ENCODE peak calls at places on chromosomes 11 and 22, in six cellular contexts. D is CD4-positive, alpha-beta memory T cell; Y is cardiac fibroblast; E is stimulated activated CD4-positive, alpha-beta T cell treated with anti-CD3 and anti-CD28 coated beads, Interleukin-2, amount 100 ng/mL, for 24 hours; T is GM23338; I is glomerular endothelial cell. O is an unnamed sample.

GRCh38 chr11:129234978-129235377 is 42.9 kb upstream of the ARHGAP32 start:
- DNase-seq in T (no peak), E (no peak), Y (no peak), I (no peak), D (no peak), O (no peak)

GRCh38 chr11:88552377-88553029 is 215.0 kb upstream of the CTSC start:
- DNase-seq in E (peak), T (peak), I (no peak), Y (peak), D (peak), O (no peak)

GRCh38 chr22:39414886-39415285 is 15.3 kb downstream of the TAB1 start:
- DNase-seq in E (no peak), T (no peak), D (no peak), Y (no peak), I (no peak), O (no peak)

GRCh38 chr11:130216591-130217132 is 57.1 kb downstream of the ST14 start:
- DNase-seq in I (no peak), E (peak), D (no peak), T (no peak), Y (no peak), O (no peak)

GRCh38 chr11:65589444-65590239 is 6.0 kb downstream of the KCNK7 start:
- DNase-seq in E (no peak), T (no peak), D (peak), I (no peak), Y (no peak), O (no peak)

GRCh38 chr22:41532908-41533825 is 11.1 kb downstream of the POLR3H start:
- DNase-seq in E (peak), T (peak), D (peak), I (no peak), Y (peak), O (peak)

GRCh38 chr22:19576460-19577421 is 52.5 kb upstream of the CLDN5 start:
- DNase-seq in Y (peak), T (peak), D (peak), E (peak), I (no peak), O (no peak)

GRCh38 chr22:35622132-35622913 is 5.2 kb upstream of the MB start:
- DNase-seq in T (peak), E (no peak), I (no peak), Y (no peak), D (no peak), O (no peak)

GRCh38 chr22:23282516-23282915 is 102.2 kb downstream of the BCR start:
- DNase-seq in E (no peak), I (no peak), D (no peak), Y (no peak), T (no peak), O (no peak)

GRCh38 chr11:3091081-3091845 is 34.0 kb upstream of the CARS1 start:
- DNase-seq in I (no peak), Y (no peak), D (no peak), E (no peak), T (no peak), O (no peak)

GRCh38 chr22:44399906-44400762 is 87.4 kb upstream of the SHISAL1 start:
- DNase-seq in I (no peak), Y (no peak), E (no peak), T (no peak), D (no peak), O (no peak)

GRCh38 chr11:103111400-103111799 is 2.2 kb downstream of the DYNC2H1 start:
- DNase-seq in D (no peak), Y (no peak), I (no peak), E (no peak), T (no peak), O (no peak)

GRCh38 chr11:57751676-57752253 is at the start of gene BTBD18:
- DNase-seq in I (no peak), T (peak), Y (peak), D (no peak), E (no peak), O (no peak)

O was measured in central memory CD4-positive, alpha-beta T cell.